ENCODE peak calls at places on chromosomes 3 and 15, in four cellular contexts. I is A549, N is endothelial cell of umbilical vein, A is Caco-2. Z is an unnamed sample. For H3K4me1, the result is how much of the 10 kb centered on the place peaks cover.

GRCh38 chr3:31364711-31365110 is 168.0 kb upstream of the STT3B start:
- DNase-seq in A (no peak), I (no peak), N (no peak), Z (no peak)

GRCh38 chr3:188202358-188203138 is 48.6 kb downstream of the LPP start:
- DNase-seq in N (no peak), I (peak), A (peak), Z (no peak)

GRCh38 chr3:196740476-196741400 is 1.1 kb downstream of the PAK2 start:
- DNase-seq in N (peak), A (no peak), I (no peak), Z (peak)

GRCh38 chr3:127162947-127163645 is 29.8 kb upstream of the PRR23E start:
- DNase-seq in A (no peak), N (no peak), I (no peak), Z (peak)

GRCh38 chr3:179624471-179624870 is 19.9 kb downstream of the NDUFB5 start:
- DNase-seq in I (no peak), A (no peak), N (no peak), Z (no peak)

GRCh38 chr15:74781673-74782595 is at the start of gene CSK:
- DNase-seq in N (peak), A (no peak), I (peak), Z (peak)

GRCh38 chr3:101936419-101937331 is 87.4 kb downstream of the NFKBIZ start:
- DNase-seq in N (peak), A (no peak), I (no peak), Z (no peak)

GRCh38 chr15:66936115-66936863 is 129.1 kb upstream of the SMAD3 start:
- DNase-seq in A (peak), I (no peak), N (no peak), Z (no peak)

GRCh38 chr3:178456942-178457341 is 79.3 kb upstream of the KCNMB2 start:
- DNase-seq in A (no peak), I (no peak), N (no peak), Z (no peak)

GRCh38 chr3:157606392-157607197 is 103.4 kb upstream of the VEPH1 start:
- DNase-seq in A (peak), I (peak), N (peak), Z (peak)

GRCh38 chr3:73868688-73869315 is 244.1 kb upstream of the PDZRN3 start:
- DNase-seq in I (peak), A (no peak), N (peak), Z (peak)

GRCh38 chr3:131976448-131976847 is 58.4 kb downstream of the CPNE4 start:
- DNase-seq in A (no peak), N (no peak), I (no peak), Z (no peak)

GRCh38 chr15:60419752-60420151 is 22.0 kb upstream of the ANXA2 start:
- DNase-seq in A (no peak), I (no peak), N (no peak), Z (no peak)

GRCh38 chr3:105791134-105791533 is 77.7 kb downstream of the CBLB start:
- DNase-seq in A (no peak), N (no peak), I (no peak), Z (no peak)

GRCh38 chr3:126939347-126939735 is 43.6 kb upstream of the PLXNA1 start:
- DNase-seq in I (no peak), A (no peak), N (peak), Z (no peak)

GRCh38 chr3:183252973-183253363 is at the start of gene B3GNT5:
- DNase-seq in I (no peak), N (peak), A (peak), Z (no peak)

GRCh38 chr3:167740961-167741587 is 5.6 kb downstream of the SERPINI1 start:
- DNase-seq in I (peak), N (peak), A (peak), Z (no peak)

GRCh38 chr3:193165431-193166120 is 75.4 kb upstream of the PLAAT1 start:
- DNase-seq in I (no peak), A (no peak), N (no peak), Z (no peak)

GRCh38 chr3:70476174-70476573 is 163.7 kb upstream of the MDFIC2 start:
- DNase-seq in I (no peak), A (no peak), N (no peak), Z (no peak)

GRCh38 chr3:38609386-38610111 is 39.9 kb downstream of the SCN5A start:
- DNase-seq in A (no peak), I (no peak), N (no peak), Z (no peak)

GRCh38 chr15:48052871-48053383 is 67.9 kb upstream of the SLC24A5 start:
- DNase-seq in N (no peak), A (no peak), I (no peak), Z (no peak)

GRCh38 chr15:69896606-69897005 is 201.1 kb downstream of the TLE3 start:
- DNase-seq in I (no peak), N (no peak), A (no peak), Z (no peak)

GRCh38 chr3:144497452-144497851 is 525.8 kb downstream of the DIPK2A start:
- DNase-seq in A (no peak), I (no peak), N (no peak), Z (no peak)

GRCh38 chr3:4776399-4776979 is 202.7 kb upstream of the BHLHE40 start:
- DNase-seq in I (no peak), N (no peak), A (no peak), Z (no peak)

GRCh38 chr3:65953881-65954733 is 84.6 kb downstream of the MAGI1 start:
- DNase-seq in A (peak), N (peak), I (no peak), Z (no peak)
- H3K4me1 ChIP-seq in A (half or more), N (half or more), I (under half), Z (under half)

GRCh38 chr15:68366314-68366713 is 65.6 kb downstream of the ITGA11 start:
- DNase-seq in I (no peak), A (no peak), N (no peak), Z (no peak)
- H3K4me1 ChIP-seq in I (under half), A (under half), N (under half), Z (under half)

GRCh38 chr3:123380261-123380660 is 68.6 kb downstream of the ADCY5 start:
- DNase-seq in N (no peak), I (no peak), A (no peak), Z (no peak)
- H3K4me1 ChIP-seq in N (under half), I (under half), A (under half), Z (under half)

GRCh38 chr15:41937568-41937923 is 34.8 kb downstream of the EHD4 start:
- DNase-seq in I (no peak), N (no peak), A (no peak), Z (no peak)

GRCh38 chr15:41936649-41937567 is 35.4 kb downstream of the EHD4 start:
- DNase-seq in N (peak), A (no peak), I (no peak), Z (no peak)

GRCh38 chr15:41934843-41935242 is 37.5 kb downstream of the EHD4 start:
- DNase-seq in N (peak), A (no peak), I (no peak), Z (no peak)

GRCh38 chr15:41935566-41936020 is 36.8 kb downstream of the EHD4 start:
- DNase-seq in I (no peak), N (no peak), A (no peak), Z (no peak)

GRCh38 chr15:41936155-41936554 is 36.2 kb downstream of the EHD4 start:
- DNase-seq in A (no peak), N (no peak), I (no peak), Z (no peak)
- H3K4me1 ChIP-seq in A (under half), N (half or more), I (half or more), Z (under half)

DNA sequence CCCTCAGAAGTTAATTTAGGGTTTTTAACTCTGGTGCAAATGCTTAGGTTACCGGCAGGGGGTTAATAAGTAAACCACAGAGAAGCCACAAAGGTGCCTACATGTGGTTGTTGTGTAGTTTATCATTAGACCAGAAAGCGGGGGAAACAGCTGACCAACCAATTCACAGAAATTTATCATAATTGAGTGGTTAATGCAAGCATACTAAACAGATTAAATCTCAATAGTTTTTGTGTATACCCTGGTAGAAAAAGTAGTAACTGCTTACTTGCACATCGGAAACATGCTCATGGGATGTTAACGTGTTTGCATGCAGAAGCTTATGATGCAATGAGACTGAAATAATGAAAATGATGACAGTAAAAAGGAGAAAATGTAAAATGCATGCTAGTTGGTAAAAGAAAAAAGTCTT is 316.0 kb downstream of the PTPRG start:
- DNase-seq in N (no peak), I (peak), A (no peak), Z (no peak)
- H3K4me1 ChIP-seq in N (under half), I (under half), A (under half), Z (under half)

DNA sequence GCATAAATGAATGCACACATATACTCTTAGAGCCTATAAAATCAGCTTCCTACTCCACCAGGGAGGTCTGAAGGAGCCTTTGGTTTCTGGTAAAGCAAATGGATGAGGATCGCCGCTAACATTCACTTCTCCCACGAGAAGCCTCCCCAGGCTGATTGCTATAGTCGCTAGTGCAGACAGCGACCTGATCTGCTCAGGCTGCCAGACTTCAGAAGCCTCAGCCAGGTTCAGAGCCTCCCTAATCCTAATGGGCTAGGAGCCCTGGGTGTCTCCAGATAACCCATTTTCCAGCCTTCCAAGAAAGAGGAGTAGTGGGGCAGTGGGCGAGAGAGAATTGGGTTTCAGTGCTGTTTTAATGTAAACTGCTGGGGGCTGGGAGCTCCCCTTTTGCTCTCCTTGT is 35.4 kb downstream of the TPM1 start:
- DNase-seq in A (no peak), I (no peak), N (no peak), Z (no peak)
- H3K4me1 ChIP-seq in A (under half), I (under half), N (under half), Z (under half)